ENCODE peak calls at places on chromosomes 5 and 9, in six cellular contexts. J is HCT116, B is IMR-90, X is H1, A is HepG2, M is K562. K is an unnamed sample.

GRCh38 chr5:3339798-3340115 is 255.9 kb upstream of the IRX1 start:
- DNase-seq in J (no peak), A (no peak), X (no peak), B (no peak), M (no peak), K (no peak)

GRCh38 chr9:74322661-74323314 is 174.3 kb upstream of the RORB start:
- DNase-seq in J (no peak), M (no peak), X (no peak), B (no peak), A (no peak), K (no peak)

GRCh38 chr9:129464972-129465833 is 155.7 kb downstream of the C9orf50 start:
- DNase-seq in A (no peak), X (no peak), J (no peak), M (peak), B (peak), K (no peak)

GRCh38 chr5:35031276-35031675 is 16.5 kb downstream of the AGXT2 start:
- DNase-seq in B (peak), A (no peak), M (no peak), X (no peak), J (no peak), K (no peak)

GRCh38 chr5:116032094-116032517 is at the start of gene ARL14EPL:
- DNase-seq in X (no peak), M (peak), J (peak), A (peak), B (peak), K (peak)

GRCh38 chr5:90015584-90016018 is 394.0 kb downstream of the CETN3 start:
- DNase-seq in B (peak), A (no peak), M (no peak), X (no peak), J (no peak), K (peak)

GRCh38 chr5:74865293-74865798 is 841 bp downstream of the FAM169A start:
- DNase-seq in J (no peak), B (no peak), X (no peak), A (no peak), M (no peak), K (no peak)

GRCh38 chr9:19331877-19332276 is 48.2 kb downstream of the RPS6 start:
- DNase-seq in J (no peak), A (no peak), X (no peak), B (peak), M (no peak), K (no peak)

GRCh38 chr5:139952464-139953070 is 90.5 kb downstream of the NRG2 start:
- DNase-seq in B (no peak), X (no peak), J (no peak), M (no peak), A (no peak), K (no peak)

GRCh38 chr5:124706729-124707361 is 39.6 kb downstream of the ZNF608 start:
- DNase-seq in A (peak), M (no peak), J (no peak), B (peak), X (no peak), K (no peak)

GRCh38 chr5:83253731-83254130 is 176.4 kb downstream of the XRCC4 start:
- DNase-seq in X (no peak), B (no peak), J (no peak), M (no peak), A (no peak), K (no peak)

GRCh38 chr5:98905857-98906688 is 22.7 kb downstream of the CHD1 start:
- DNase-seq in X (no peak), B (peak), A (peak), M (peak), J (no peak), K (peak)

GRCh38 chr9:4290427-4290837 is 9.4 kb downstream of the GLIS3 start:
- DNase-seq in M (no peak), X (no peak), J (no peak), A (no peak), B (no peak), K (no peak)

GRCh38 chr9:127305450-127306226 is 41.1 kb downstream of the GARNL3 start:
- DNase-seq in B (no peak), J (peak), A (no peak), X (no peak), M (peak), K (no peak)

GRCh38 chr9:98997580-98997979 is 53.9 kb downstream of the COL15A1 start:
- DNase-seq in B (peak), X (no peak), J (no peak), A (no peak), M (no peak), K (no peak)

GRCh38 chr5:75055727-75056144 is 3.4 kb upstream of the GCNT4 start:
- DNase-seq in B (peak), A (peak), M (no peak), X (peak), J (no peak), K (no peak)

GRCh38 chr5:135231289-135231688 is 167.7 kb downstream of the MACROH2A1 start:
- DNase-seq in M (peak), A (no peak), X (no peak), B (no peak), J (no peak), K (no peak)

GRCh38 chr9:129273941-129274709 is 96.1 kb upstream of the IER5L start:
- DNase-seq in B (no peak), A (no peak), M (no peak), X (no peak), J (no peak), K (no peak)

GRCh38 chr5:133116601-133117000 is 64.8 kb downstream of the HSPA4 start:
- DNase-seq in B (no peak), X (peak), M (no peak), A (no peak), J (no peak), K (no peak)

GRCh38 chr5:72523960-72524582 is 16.9 kb upstream of the ZNF366 start:
- DNase-seq in X (no peak), J (peak), B (peak), M (peak), A (peak), K (peak)

GRCh38 chr9:89352874-89353649 is 34.8 kb downstream of the SECISBP2 start:
- DNase-seq in J (no peak), A (no peak), B (no peak), M (no peak), X (no peak), K (no peak)

GRCh38 chr9:14692536-14692917 is 705 bp downstream of the ZDHHC21 start:
- DNase-seq in A (peak), B (no peak), M (no peak), J (no peak), X (no peak), K (peak)

GRCh38 chr9:88574993-88575392 is 40.0 kb downstream of the NXNL2 start:
- DNase-seq in B (peak), A (no peak), J (no peak), X (no peak), M (peak), K (no peak)

GRCh38 chr5:92838253-92838652 is 742.8 kb downstream of the NR2F1-AS1 start:
- DNase-seq in J (peak), X (no peak), A (peak), M (no peak), B (no peak), K (no peak)

GRCh38 chr5:92841604-92842155 is 739.3 kb downstream of the NR2F1-AS1 start:
- DNase-seq in M (no peak), B (no peak), A (no peak), J (no peak), X (no peak), K (no peak)

GRCh38 chr5:92835712-92836111 is 745.3 kb downstream of the NR2F1-AS1 start:
- DNase-seq in B (no peak), A (no peak), J (no peak), M (no peak), X (no peak), K (no peak)

GRCh38 chr5:92836861-92837755 is 743.9 kb downstream of the NR2F1-AS1 start:
- DNase-seq in A (no peak), B (peak), J (no peak), X (no peak), M (no peak), K (no peak)
- H3K4me2 ChIP-seq in A (no peak), B (peak), J (no peak), X (no peak), M (no peak), K (no peak)

GRCh38 chr5:95962785-95963184 is 1.1 kb upstream of the ELL2 start:
- DNase-seq in B (no peak), J (no peak), A (peak), M (peak), X (no peak), K (no peak)
- H2AFZ ChIP-seq in B (no peak), J (peak), A (no peak), M (peak), X (no peak), K (no peak)

GRCh38 chr9:122374885-122375420 is 4.1 kb downstream of the PTGS1 start:
- DNase-seq in J (no peak), M (peak), B (peak), A (no peak), X (no peak), K (peak)
- TF ChIP-seq POLR2A in J (no peak), M (no peak), B (no peak), A (no peak), X (no peak), K (peak)

DNA sequence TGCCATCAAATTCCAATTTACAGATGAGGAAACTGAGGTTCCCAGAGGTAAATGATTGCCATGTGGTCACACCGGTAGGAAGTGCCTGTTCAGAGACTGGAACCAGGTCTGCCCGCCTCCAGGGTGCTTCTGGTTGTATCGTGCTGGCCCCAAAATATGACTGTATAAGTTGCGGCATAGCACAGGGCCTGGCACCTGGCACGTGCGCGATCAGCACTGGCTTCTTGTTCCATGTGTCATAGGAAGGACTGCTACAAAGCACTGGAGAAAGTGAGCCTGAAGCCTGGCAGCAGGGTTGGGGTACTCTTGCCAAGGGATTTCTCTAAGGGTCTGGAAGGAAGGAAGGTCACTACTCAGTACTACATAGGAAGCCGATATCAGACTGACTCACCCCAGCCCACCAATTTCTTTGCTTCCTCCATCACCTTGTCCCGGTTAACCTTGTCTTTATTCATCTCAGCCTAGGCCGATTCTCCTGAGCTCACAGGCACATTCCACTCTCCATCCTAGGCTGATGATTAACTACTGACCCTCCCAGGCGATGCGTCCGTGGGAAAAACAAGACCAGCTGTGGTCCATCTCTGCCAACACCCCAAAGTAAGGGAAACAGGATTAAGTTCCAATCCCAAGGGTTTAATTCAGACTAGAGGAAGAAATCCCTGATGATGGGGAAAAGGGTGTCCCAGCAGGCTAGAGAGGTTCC is 1.8 kb downstream of the HRH2 start:
- DNase-seq in M (no peak), B (no peak), X (no peak), A (no peak), J (no peak), K (no peak)
- H3K4me2 ChIP-seq in M (no peak), B (no peak), X (no peak), A (no peak), J (no peak), K (no peak)

GRCh38 chr5:65087154-65087553 is 318.4 kb downstream of the CWC27 start:
- DNase-seq in M (no peak), B (no peak), X (no peak), J (no peak), A (no peak), K (no peak)
- H2AFZ ChIP-seq in M (no peak), B (no peak), X (no peak), J (no peak), A (no peak), K (no peak)

DNA sequence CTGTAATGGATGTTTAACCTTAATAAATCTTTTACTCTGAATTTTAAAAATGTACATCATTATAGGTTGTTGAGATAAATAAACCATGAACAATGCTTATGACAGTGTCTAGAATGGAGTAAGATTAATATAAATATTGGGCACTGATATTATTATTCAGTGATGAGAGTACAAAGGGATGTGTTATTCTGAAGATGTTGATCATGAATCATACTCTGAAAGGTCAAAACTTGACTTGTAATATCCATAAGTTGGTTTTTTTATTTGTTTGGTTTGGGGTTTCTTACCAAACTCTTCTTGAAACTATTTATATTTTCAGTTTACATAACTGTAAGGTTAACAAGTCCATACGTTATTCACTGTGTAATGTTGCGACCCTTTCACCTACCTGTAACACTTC is 163.2 kb downstream of the MPDZ start:
- DNase-seq in X (no peak), J (no peak), M (no peak), B (no peak), A (no peak), K (no peak)
- TF ChIP-seq POLR2A in X (no peak), J (no peak), M (no peak), B (no peak), A (no peak), K (no peak)